ENCODE peak calls at places on chromosome 13, in eight cellular contexts. V, I, Y, P, R, L, D and A are unnamed samples.

GRCh38 chr13:25345555-25345954 is 26.2 kb upstream of the ATP8A2 start:
- DNase-seq in V (no peak), I (no peak), Y (no peak), P (no peak), R (no peak), L (no peak), D (no peak), A (no peak)

GRCh38 chr13:27924529-27925141 is 4.8 kb downstream of the PDX1 start:
- DNase-seq in V (no peak), I (no peak), Y (no peak), P (no peak), R (no peak), L (no peak), D (peak), A (no peak)

GRCh38 chr13:74132152-74132767 is 1.9 kb downstream of the KLF12 start:
- DNase-seq in V (no peak), I (peak), Y (peak), P (peak), R (no peak), L (peak), D (no peak), A (no peak)

GRCh38 chr13:114145256-114145655 is 12.8 kb upstream of the RASA3 start:
- DNase-seq in V (no peak), I (no peak), Y (no peak), P (no peak), R (no peak), L (no peak), D (no peak), A (peak)

GRCh38 chr13:112168771-112169170 is 101.8 kb downstream of the SOX1 start:
- DNase-seq in V (no peak), I (no peak), Y (no peak), P (no peak), R (no peak), L (no peak), D (no peak), A (no peak)

GRCh38 chr13:113491418-113491883 is 940 bp upstream of the DCUN1D2 start:
- DNase-seq in V (peak), I (no peak), Y (peak), P (peak), R (no peak), L (peak), D (no peak), A (no peak)

GRCh38 chr13:71610876-71611275 is 256.1 kb downstream of the DACH1 start:
- DNase-seq in V (no peak), I (no peak), Y (no peak), P (no peak), R (no peak), L (no peak), D (no peak), A (no peak)

GRCh38 chr13:43935878-43936277 is 56.2 kb downstream of the LACC1 start:
- DNase-seq in V (no peak), I (no peak), Y (no peak), P (no peak), R (no peak), L (peak), D (no peak), A (no peak)

GRCh38 chr13:58680115-58680514 is 1048.6 kb downstream of the PCDH17 start:
- DNase-seq in V (no peak), I (no peak), Y (no peak), P (no peak), R (no peak), L (no peak), D (peak), A (no peak)

GRCh38 chr13:25253702-25254101 is 33.6 kb downstream of the MTMR6 start:
- DNase-seq in V (no peak), I (no peak), Y (no peak), P (peak), R (no peak), L (peak), D (no peak), A (no peak)